ENCODE peak calls at places on chromosomes 5 and 9, in nine cellular contexts. S is esophagus muscularis mucosa, X is testis, W is heart left ventricle, G is A549, N is prostate gland, H is sigmoid colon, T is esophagus squamous epithelium, E is uterus. A is an unnamed sample.

GRCh38 chr9:90423661-90424193 is 218.9 kb downstream of the DIRAS2 start:
- DNase-seq in S (no peak), X (no peak), W (no peak), G (peak; percentile 51), N (no peak), H (no peak), T (no peak), E (no peak), A (no peak)

GRCh38 chr5:149358294-149358651 is 427 bp downstream of the PCYOX1L start:
- DNase-seq in S (no peak), X (peak; percentile 67), W (peak; percentile 56), G (no peak), N (no peak), H (peak; percentile 86), T (no peak), E (peak; percentile 55), A (peak; percentile 55)

GRCh38 chr5:103582364-103582763 is 19.8 kb upstream of the NUDT12 start:
- DNase-seq in S (no peak), X (peak; percentile 41), W (no peak), G (no peak), N (no peak), H (no peak), T (no peak), E (no peak), A (no peak)

GRCh38 chr9:138122676-138123075 is 245.1 kb downstream of the CACNA1B start:
- DNase-seq in S (no peak), X (no peak), W (no peak), G (no peak), N (no peak), H (no peak), T (no peak), E (no peak), A (no peak)

GRCh38 chr5:98064118-98064517 is 709.3 kb upstream of the RGMB start:
- DNase-seq in S (no peak), X (no peak), W (no peak), G (no peak), N (no peak), H (no peak), T (no peak), E (no peak), A (no peak)

GRCh38 chr9:81374881-81375280 is 314.5 kb downstream of the TLE1 start:
- DNase-seq in S (no peak), X (no peak), W (no peak), G (no peak), N (no peak), H (no peak), T (no peak), E (no peak), A (no peak)

GRCh38 chr9:21761309-21761901 is 41.0 kb upstream of the MTAP start:
- DNase-seq in S (no peak), X (no peak), W (no peak), G (no peak), N (no peak), H (no peak), T (no peak), E (no peak), A (no peak)

GRCh38 chr5:181236471-181236870 is 7.2 kb downstream of the RACK1 start:
- DNase-seq in S (no peak), X (no peak), W (no peak), G (no peak), N (no peak), H (no peak), T (no peak), E (no peak), A (no peak)

GRCh38 chr5:146484714-146485391 is 31.1 kb downstream of the GPR151 start:
- DNase-seq in S (no peak), X (no peak), W (no peak), G (no peak), N (no peak), H (no peak), T (no peak), E (no peak), A (no peak)

GRCh38 chr9:91847576-91847975 is 102.5 kb downstream of the ROR2 start:
- DNase-seq in S (no peak), X (peak; percentile 41), W (no peak), G (no peak), N (no peak), H (no peak), T (no peak), E (peak; percentile 63), A (peak; percentile 73)

DNA sequence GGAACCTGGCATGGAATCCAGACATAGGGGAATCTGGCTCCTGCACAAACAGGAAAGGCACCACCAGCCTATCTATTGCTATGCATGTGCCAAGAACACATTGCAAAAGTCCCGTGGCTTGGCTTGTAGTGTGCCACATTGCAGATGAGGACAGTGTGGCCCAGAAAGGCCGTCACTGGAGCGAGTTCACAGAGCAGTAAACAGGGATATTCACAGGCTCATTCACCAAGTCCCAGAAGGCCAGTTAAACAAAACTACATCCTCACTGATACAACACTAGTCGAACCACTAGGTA is 39.6 kb upstream of the TRIM32 start:
- DNase-seq in S (no peak), X (peak; percentile 26), W (peak; percentile 76), G (no peak), N (no peak), H (no peak), T (no peak), E (no peak), A (no peak)
- TF ChIP-seq CTCF in S (no peak), X (peak; percentile 1), W (no peak), G (no peak), N (no peak), H (no peak), T (no peak), E (no peak), A (no peak)

DNA sequence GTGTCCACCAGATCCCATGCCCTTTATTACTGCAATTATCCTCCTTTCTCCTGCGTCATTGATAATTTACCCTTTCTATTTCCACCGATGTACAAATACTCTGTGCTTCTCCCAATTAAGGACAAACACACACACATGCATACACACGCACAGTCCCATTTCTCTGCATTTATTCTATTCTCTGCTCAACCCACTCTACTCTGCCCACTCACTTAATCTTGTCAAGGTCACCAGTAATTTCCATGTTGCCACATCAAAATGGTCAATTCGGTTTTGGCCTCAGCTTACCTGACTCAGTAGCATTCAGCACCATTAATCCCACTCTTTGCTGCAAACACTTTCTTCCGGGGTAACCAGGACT is 14.6 kb upstream of the STRBP start:
- DNase-seq in S (no peak), X (no peak), W (no peak), G (no peak), N (no peak), H (no peak), T (no peak), E (no peak), A (no peak)
- H3K27ac ChIP-seq in S (no peak overlapping the region), X (no peak overlapping the region), W (peak overlapping the region; percentile 78), G (no peak overlapping the region), N (no peak overlapping the region), H (peak overlapping the region; percentile 57), T (no peak overlapping the region), E (no peak overlapping the region), A (no peak overlapping the region)

GRCh38 chr5:32613050-32613672 is 27.8 kb downstream of the SUB1 start:
- DNase-seq in S (peak; percentile 97), X (peak; percentile 93), W (peak; percentile 75), G (peak; percentile 77), N (peak; percentile 67), H (peak; percentile 86), T (peak; percentile 24), E (peak; percentile 79), A (peak; percentile 84)
- TF ChIP-seq POLR2A in S (no peak), X (no peak), W (no peak), G (no peak), N (no peak), H (no peak), T (no peak), E (no peak), A (no peak)

GRCh38 chr9:76658510-76659231 is 105.6 kb upstream of the PCA3 start:
- DNase-seq in S (no peak), X (no peak), W (no peak), G (peak; percentile 35), N (no peak), H (no peak), T (no peak), E (no peak), A (no peak)
- TF ChIP-seq CTCF in S (peak; percentile 34), X (peak; percentile 47), W (peak; percentile 48), G (peak; percentile 62), N (peak; percentile 45), H (peak; percentile 39), T (no peak), E (peak; percentile 48), A (no peak)

GRCh38 chr5:159156426-159156835 is 52.9 kb downstream of the RNF145 start:
- DNase-seq in S (no peak), X (no peak), W (no peak), G (no peak), N (no peak), H (no peak), T (no peak), E (no peak), A (no peak)

GRCh38 chr5:159157552-159157951 is 51.8 kb downstream of the RNF145 start:
- DNase-seq in S (no peak), X (no peak), W (no peak), G (no peak), N (no peak), H (no peak), T (no peak), E (no peak), A (no peak)

GRCh38 chr5:159161361-159162214 is 47.8 kb downstream of the RNF145 start:
- DNase-seq in S (no peak), X (no peak), W (no peak), G (no peak), N (no peak), H (no peak), T (no peak), E (no peak), A (no peak)

GRCh38 chr5:159155960-159156359 is 53.4 kb downstream of the RNF145 start:
- DNase-seq in S (no peak), X (no peak), W (no peak), G (no peak), N (no peak), H (no peak), T (no peak), E (no peak), A (no peak)

GRCh38 chr5:159156839-159157238 is 52.5 kb downstream of the RNF145 start:
- DNase-seq in S (no peak), X (peak; percentile 46), W (no peak), G (peak; percentile 73), N (peak; percentile 68), H (no peak), T (no peak), E (peak; percentile 53), A (no peak)
- H3K27ac ChIP-seq in S (no peak overlapping the region), X (no peak overlapping the region), W (no peak overlapping the region), G (peak overlapping the region; percentile 56), N (no peak overlapping the region), H (no peak overlapping the region), T (no peak overlapping the region), E (peak overlapping the region; percentile 1), A (no peak overlapping the region)